ENCODE peak calls at places on chromosomes 6 and 20, in seven cellular contexts. P is Peyer's patch, G is Caco-2, R is H1, X is breast epithelium, Y is neural progenitor cell, S is psoas muscle. A is an unnamed sample. For H3K27me3, the result is how much of the 10 kb centered on the place peaks cover.

GRCh38 chr6:217048-217659 is 75.1 kb upstream of the DUSP22 start:
- DNase-seq in G (peak), Y (peak), X (no peak), R (peak), S (no peak), P (no peak), A (no peak)

GRCh38 chr6:122717350-122717749 is 62.2 kb upstream of the FABP7 start:
- DNase-seq in G (no peak), Y (peak), P (no peak), S (no peak), X (no peak), R (no peak), A (peak)

GRCh38 chr6:11911535-11911934 is 100.6 kb upstream of the HIVEP1 start:
- DNase-seq in P (no peak), S (no peak), R (no peak), X (no peak), G (no peak), Y (no peak), A (no peak)

GRCh38 chr6:11201015-11201414 is 31.5 kb downstream of the NEDD9 start:
- DNase-seq in Y (no peak), S (no peak), X (no peak), G (no peak), R (no peak), P (no peak), A (no peak)

GRCh38 chr20:4959582-4959981 is 41.7 kb downstream of the SLC23A2 start:
- DNase-seq in X (no peak), R (no peak), G (no peak), Y (no peak), S (no peak), P (no peak), A (no peak)

GRCh38 chr6:16688984-16689636 is 72.2 kb downstream of the ATXN1 start:
- DNase-seq in X (no peak), G (no peak), R (no peak), Y (no peak), P (no peak), S (no peak), A (no peak)

GRCh38 chr20:6767166-6767535 is 335 bp upstream of the BMP2 start:
- DNase-seq in X (no peak), R (no peak), G (no peak), S (no peak), P (no peak), Y (no peak), A (peak)

GRCh38 chr20:3646651-3647050 is 16.5 kb downstream of the GFRA4 start:
- DNase-seq in R (no peak), X (no peak), G (no peak), P (no peak), S (no peak), Y (no peak), A (no peak)

GRCh38 chr6:106591111-106591825 is 38.0 kb downstream of the RTN4IP1 start:
- DNase-seq in S (no peak), R (no peak), Y (no peak), P (no peak), G (no peak), X (no peak), A (peak)

GRCh38 chr6:125790403-125791150 is at the start of gene NCOA7:
- DNase-seq in X (peak), G (peak), R (no peak), Y (peak), S (peak), P (peak), A (peak)

GRCh38 chr6:15148356-15149058 is 97.4 kb upstream of the JARID2 start:
- DNase-seq in Y (peak), R (no peak), G (no peak), P (no peak), X (no peak), S (no peak), A (peak)

GRCh38 chr20:24781061-24781980 is 167.7 kb upstream of the CST7 start:
- DNase-seq in S (peak), R (no peak), G (peak), Y (peak), P (peak), X (peak), A (peak)

GRCh38 chr20:24118781-24119175 is 130.2 kb upstream of the GGTLC1 start:
- DNase-seq in G (no peak), R (no peak), S (peak), P (no peak), Y (no peak), X (no peak), A (no peak)

GRCh38 chr6:14748679-14749078 is 497.2 kb upstream of the JARID2 start:
- DNase-seq in P (no peak), Y (no peak), R (no peak), G (no peak), S (no peak), X (no peak), A (no peak)

GRCh38 chr20:2603816-2604505 is 48.5 kb upstream of the NOP56 start:
- DNase-seq in G (no peak), P (no peak), R (no peak), S (no peak), Y (no peak), X (no peak), A (no peak)

GRCh38 chr6:148535976-148536375 is 193.3 kb downstream of the SASH1 start:
- DNase-seq in R (no peak), P (no peak), X (no peak), Y (no peak), S (no peak), G (no peak), A (peak)

GRCh38 chr6:167336818-167337217 is 11.9 kb downstream of the TTLL2 start:
- DNase-seq in R (no peak), G (no peak), S (no peak), P (no peak), X (no peak), Y (no peak), A (peak)

GRCh38 chr20:51995551-51995951 is 193.2 kb upstream of the SALL4 start:
- DNase-seq in P (no peak), G (no peak), X (no peak), Y (no peak), R (no peak), S (no peak), A (no peak)

GRCh38 chr6:131268303-131268702 is 133.0 kb downstream of the AKAP7 start:
- DNase-seq in G (no peak), P (no peak), X (no peak), R (no peak), S (no peak), Y (no peak), A (no peak)

GRCh38 chr6:136791296-136792065 is 796 bp downstream of the MAP3K5 start:
- DNase-seq in P (peak), X (no peak), R (no peak), G (peak), S (peak), Y (peak), A (peak)

GRCh38 chr6:148358196-148358785 is 15.7 kb downstream of the SASH1 start:
- DNase-seq in G (no peak), S (no peak), P (no peak), Y (no peak), X (no peak), R (no peak), A (peak)

GRCh38 chr6:161694995-161695394 is 421.1 kb upstream of the AGPAT4 start:
- DNase-seq in P (no peak), Y (peak), G (no peak), R (no peak), S (no peak), X (no peak), A (no peak)

GRCh38 chr6:46039646-46040045 is 24.0 kb upstream of the CLIC5 start:
- DNase-seq in G (no peak), Y (no peak), S (no peak), X (no peak), P (no peak), R (no peak), A (peak)

GRCh38 chr6:71206086-71206485 is 82.5 kb upstream of the OGFRL1 start:
- DNase-seq in Y (no peak), G (no peak), R (no peak), P (no peak), X (no peak), S (no peak), A (no peak)

GRCh38 chr20:40470313-40471260 is 218.4 kb downstream of the MAFB start:
- DNase-seq in S (peak), Y (no peak), P (no peak), R (no peak), G (no peak), X (no peak), A (no peak)

GRCh38 chr6:14118091-14118439 is 493 bp downstream of the CD83 start:
- DNase-seq in S (no peak), X (no peak), R (no peak), Y (no peak), G (no peak), P (no peak), A (no peak)

GRCh38 chr6:36029464-36029863 is 1.9 kb downstream of the MAPK14 start:
- DNase-seq in Y (no peak), X (no peak), G (peak), R (no peak), P (no peak), S (no peak), A (peak)

GRCh38 chr6:151679081-151679480 is 128.4 kb upstream of the ESR1 start:
- DNase-seq in G (no peak), Y (no peak), X (no peak), R (no peak), P (no peak), S (peak), A (peak)
- H3K27me3 ChIP-seq in G (under half), Y (under half), X (under half), R (under half), P (under half), S (under half), A (under half)

GRCh38 chr6:99607416-99608036 is 893 bp downstream of the PRDM13 start:
- DNase-seq in G (no peak), S (no peak), P (no peak), R (no peak), Y (peak), X (no peak), A (no peak)
- H3K27me3 ChIP-seq in G (under half), S (half or more), P (under half), R (half or more), Y (half or more), X (under half), A (half or more)

DNA sequence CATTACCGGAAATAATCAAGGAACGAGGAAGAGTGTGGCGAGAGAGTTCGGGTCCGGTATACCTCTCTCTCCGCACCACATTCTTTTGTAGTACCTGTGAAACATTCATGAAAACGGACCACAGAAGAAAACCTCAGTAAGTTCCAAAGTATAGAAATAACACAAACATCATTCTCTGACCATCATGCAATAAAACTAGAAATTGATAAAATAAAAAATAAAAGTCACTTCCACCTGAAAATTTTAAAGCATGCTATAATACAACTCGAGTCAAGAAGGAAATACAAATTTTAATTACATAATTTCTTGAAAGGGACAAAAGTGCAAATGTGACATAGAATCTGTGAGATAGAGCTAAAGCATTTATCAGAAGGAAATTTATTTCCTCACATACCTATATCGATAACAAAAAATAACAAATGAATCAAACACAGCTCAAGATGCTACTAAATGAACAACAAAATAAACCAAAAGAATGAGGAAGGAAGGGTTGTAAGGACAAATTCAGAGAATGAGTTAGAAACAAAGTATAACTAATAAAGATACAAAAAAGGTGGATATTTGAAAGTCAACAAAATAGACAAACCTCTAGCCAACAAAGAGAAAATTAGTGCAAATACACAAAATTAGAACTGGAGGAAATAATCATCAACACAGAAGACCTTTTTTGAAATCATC is 84.2 kb downstream of the TRIM27 start:
- DNase-seq in X (no peak), Y (no peak), P (no peak), S (no peak), R (no peak), G (no peak), A (no peak)
- H3K27me3 ChIP-seq in X (under half), Y (half or more), P (under half), S (under half), R (under half), G (under half), A (under half)

GRCh38 chr6:5395719-5396118 is 134.4 kb downstream of the FARS2 start:
- DNase-seq in P (no peak), R (no peak), G (no peak), Y (no peak), X (no peak), S (no peak), A (no peak)

GRCh38 chr6:5388319-5388718 is 127.0 kb downstream of the FARS2 start:
- DNase-seq in Y (no peak), G (no peak), R (no peak), P (no peak), X (no peak), S (no peak), A (no peak)

GRCh38 chr6:5394280-5394679 is 133.0 kb downstream of the FARS2 start:
- DNase-seq in R (no peak), G (no peak), Y (no peak), X (no peak), S (no peak), P (no peak), A (no peak)

GRCh38 chr6:5389086-5389745 is 127.9 kb downstream of the FARS2 start:
- DNase-seq in S (no peak), G (no peak), R (no peak), P (no peak), X (no peak), Y (no peak), A (no peak)

GRCh38 chr6:5390177-5390576 is 128.9 kb downstream of the FARS2 start:
- DNase-seq in Y (no peak), G (no peak), P (no peak), S (no peak), R (no peak), X (no peak), A (no peak)
- H3K27me3 ChIP-seq in Y (under half), G (under half), P (under half), S (under half), R (under half), X (under half), A (under half)

DNA sequence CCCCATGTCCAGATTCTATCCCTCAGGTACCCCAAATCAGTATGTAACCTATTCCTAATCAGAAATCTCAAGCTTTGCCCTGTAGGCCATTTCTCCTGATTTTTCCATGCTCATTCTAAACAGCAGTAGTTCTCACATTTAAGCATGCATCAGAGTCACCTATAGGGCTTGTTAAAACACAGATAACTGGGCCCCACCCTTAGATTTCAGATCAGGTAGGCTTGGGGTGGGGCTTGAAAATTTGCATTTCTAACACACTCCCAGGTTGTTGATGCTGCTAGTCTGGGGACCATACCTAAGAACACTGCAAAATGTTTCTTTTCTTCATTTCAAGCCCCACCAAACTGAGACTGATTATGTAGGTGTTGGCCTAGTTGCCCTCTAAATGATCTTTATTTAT is 621.2 kb upstream of the FLRT3 start:
- DNase-seq in S (no peak), P (no peak), G (no peak), Y (no peak), R (no peak), X (no peak), A (no peak)
- H3K27me3 ChIP-seq in S (under half), P (under half), G (under half), Y (under half), R (under half), X (under half), A (under half)

DNA sequence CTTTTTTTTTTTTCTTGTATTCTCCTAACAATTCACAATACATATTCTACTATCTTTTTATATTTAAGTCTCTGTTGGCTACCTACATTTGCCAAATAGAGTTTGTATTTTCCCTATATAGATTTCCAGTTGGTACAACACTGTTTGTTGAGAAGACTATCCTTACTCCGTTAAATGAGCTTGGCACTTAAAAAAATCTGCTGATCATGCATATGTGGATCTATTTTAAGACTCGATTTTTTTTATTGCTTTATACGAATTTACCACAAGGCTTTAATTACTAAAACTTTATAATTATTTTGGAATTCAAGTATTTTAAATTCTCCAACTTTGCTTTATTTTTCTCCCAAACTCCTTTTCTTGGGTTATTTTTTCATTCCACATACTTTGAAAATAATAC is 855.6 kb downstream of the C6orf118 start:
- DNase-seq in Y (no peak), X (no peak), S (no peak), R (no peak), G (no peak), P (no peak), A (no peak)
- H3K27me3 ChIP-seq in Y (under half), X (under half), S (under half), R (under half), G (under half), P (under half), A (under half)

DNA sequence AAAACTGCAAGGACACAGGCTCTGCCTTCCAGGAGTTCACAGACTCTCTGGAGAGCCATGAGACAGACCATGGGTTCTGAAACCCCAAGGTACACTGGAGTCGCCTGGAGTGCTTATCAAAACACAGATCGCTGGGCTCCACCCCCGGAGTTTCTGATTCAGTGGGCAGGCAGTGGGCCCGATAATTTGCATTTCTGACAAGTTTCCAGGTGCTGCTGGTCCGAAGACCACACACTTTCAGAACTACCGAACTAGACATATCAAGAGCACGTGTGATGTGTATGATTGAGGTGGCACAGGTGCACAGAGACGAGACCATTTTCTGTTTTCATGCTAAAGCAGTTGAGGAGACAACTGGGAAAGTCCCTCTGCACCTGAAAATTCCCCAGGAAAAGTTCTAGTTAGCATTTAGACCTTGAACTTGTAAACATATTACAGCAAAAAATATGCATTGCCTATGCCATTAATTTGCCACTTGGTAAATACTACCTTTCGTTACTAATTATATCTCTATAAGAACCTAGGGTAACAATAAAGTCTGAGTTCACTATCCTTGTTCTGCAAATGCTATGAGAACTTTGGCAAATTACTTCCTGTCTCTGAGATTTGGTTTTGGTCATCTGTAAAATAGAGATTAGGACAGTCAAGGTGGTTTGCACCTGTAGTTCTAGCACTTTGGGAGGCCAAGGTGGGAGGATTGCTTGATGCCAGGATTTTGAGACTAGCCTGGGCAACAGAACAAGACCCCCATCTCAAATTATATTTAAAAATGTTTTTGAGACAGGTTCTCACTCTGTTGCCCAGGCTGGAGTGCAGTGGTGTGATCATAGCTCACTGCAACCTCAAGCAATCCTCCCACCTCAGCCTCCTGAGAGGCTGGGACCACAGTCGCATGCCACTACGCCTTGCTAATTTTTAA is 14.3 kb upstream of the PIM1 start:
- DNase-seq in P (no peak), G (no peak), X (no peak), S (no peak), Y (no peak), R (no peak), A (no peak)
- H3K27me3 ChIP-seq in P (under half), G (under half), X (under half), S (under half), Y (under half), R (under half), A (under half)

GRCh38 chr6:75176076-75176582 is 29.7 kb downstream of the COL12A1 start:
- DNase-seq in P (no peak), R (no peak), G (no peak), X (no peak), Y (no peak), S (no peak), A (no peak)
- H3K27me3 ChIP-seq in P (under half), R (under half), G (under half), X (under half), Y (under half), S (under half), A (under half)